ENCODE peak calls at places on chromosomes 7 and 10, in five cellular contexts. X is mammary epithelial cell, W is IMR-90, I is neural progenitor cell, A is OCI-LY7. V is an unnamed sample. For H4K20me1, the result is how much of the 10 kb centered on the place peaks cover.

GRCh38 chr10:93701903-93702277 is 502 bp downstream of the FRA10AC1 start:
- DNase-seq in X (peak), W (peak), I (no peak), A (no peak), V (no peak)

GRCh38 chr7:100719523-100720319 is 547 bp upstream of the EPO start:
- DNase-seq in X (peak), W (peak), I (no peak), A (no peak), V (no peak)

GRCh38 chr7:103116511-103116910 is 32.4 kb downstream of the NAPEPLD start:
- DNase-seq in X (no peak), W (no peak), I (no peak), A (no peak), V (no peak)

GRCh38 chr10:58667658-58668310 is 155.1 kb downstream of the BICC1 start:
- DNase-seq in X (no peak), W (no peak), I (no peak), A (no peak), V (no peak)

GRCh38 chr10:100518761-100519241 is 860 bp downstream of the SEC31B start:
- DNase-seq in X (peak), W (peak), I (peak), A (peak), V (peak)

GRCh38 chr10:116306847-116307246 is 17.4 kb upstream of the CCDC172 start:
- DNase-seq in X (no peak), W (no peak), I (no peak), A (no peak), V (no peak)

GRCh38 chr10:51630618-51631005 is 68.8 kb downstream of the CSTF2T start:
- DNase-seq in X (no peak), W (no peak), I (no peak), A (no peak), V (no peak)

GRCh38 chr10:85851300-85851699 is 515.3 kb downstream of the GRID1 start:
- DNase-seq in X (no peak), W (no peak), I (no peak), A (no peak), V (no peak)

GRCh38 chr10:4215485-4215884 is 430.5 kb upstream of the KLF6 start:
- DNase-seq in X (no peak), W (no peak), I (no peak), A (no peak), V (no peak)

GRCh38 chr7:152663101-152663740 is 12.7 kb downstream of the XRCC2 start:
- DNase-seq in X (no peak), W (no peak), I (no peak), A (no peak), V (no peak)

GRCh38 chr7:4797858-4798705 is 22.7 kb downstream of the AP5Z1 start:
- DNase-seq in X (no peak), W (peak), I (peak), A (peak), V (peak)

GRCh38 chr7:26658080-26658697 is 206.2 kb downstream of the SKAP2 start:
- DNase-seq in X (no peak), W (no peak), I (peak), A (no peak), V (no peak)

GRCh38 chr10:117175901-117176534 is 21.3 kb upstream of the KCNK18 start:
- DNase-seq in X (peak), W (peak), I (peak), A (peak), V (peak)

GRCh38 chr7:81623251-81623855 is 146.5 kb downstream of the HGF start:
- DNase-seq in X (peak), W (peak), I (no peak), A (no peak), V (no peak)

GRCh38 chr7:68321076-68321639 is 1277.1 kb upstream of the AUTS2 start:
- DNase-seq in X (peak), W (no peak), I (peak), A (no peak), V (peak)

GRCh38 chr7:14767716-14768425 is 134.7 kb downstream of the DGKB start:
- DNase-seq in X (no peak), W (no peak), I (no peak), A (no peak), V (no peak)

GRCh38 chr7:4246536-4246935 is 435.6 kb upstream of the FOXK1 start:
- DNase-seq in X (no peak), W (no peak), I (no peak), A (no peak), V (no peak)

GRCh38 chr10:6300106-6300783 is 97.5 kb downstream of the PFKFB3 start:
- DNase-seq in X (peak), W (peak), I (no peak), A (peak), V (peak)

GRCh38 chr10:31318382-31318853 is 598 bp upstream of the ZEB1 start:
- DNase-seq in X (peak), W (peak), I (peak), A (peak), V (no peak)

GRCh38 chr7:108570146-108570755 is 577 bp downstream of the DNAJB9 start:
- DNase-seq in X (peak), W (peak), I (peak), A (peak), V (peak)

GRCh38 chr10:119782981-119783664 is 57.3 kb downstream of the INPP5F start:
- DNase-seq in X (no peak), W (no peak), I (no peak), A (no peak), V (no peak)

GRCh38 chr7:87152897-87153641 is 816 bp downstream of the DMTF1 start:
- DNase-seq in X (peak), W (peak), I (peak), A (peak), V (peak)

GRCh38 chr7:155269766-155270585 is 27.7 kb upstream of the INSIG1 start:
- DNase-seq in X (no peak), W (peak), I (no peak), A (no peak), V (no peak)

GRCh38 chr7:84069036-84069435 is 125.6 kb downstream of the SEMA3A start:
- DNase-seq in X (no peak), W (no peak), I (no peak), A (no peak), V (no peak)

GRCh38 chr7:39415091-39415820 is 150.9 kb upstream of the YAE1 start:
- DNase-seq in X (no peak), W (no peak), I (no peak), A (no peak), V (no peak)

GRCh38 chr7:138212314-138212713 is 136.1 kb downstream of the AKR1D1 start:
- DNase-seq in X (no peak), W (no peak), I (no peak), A (no peak), V (no peak)

GRCh38 chr10:79391231-79392019 is 44.2 kb downstream of the PPIF start:
- DNase-seq in X (no peak), W (no peak), I (no peak), A (no peak), V (no peak)

GRCh38 chr10:46234431-46235060 is 52.3 kb upstream of the ANTXRL start:
- DNase-seq in X (no peak), W (no peak), I (no peak), A (no peak), V (no peak)

GRCh38 chr10:42938351-42938750 is 138.5 kb upstream of the RET start:
- DNase-seq in X (no peak), W (no peak), I (no peak), A (no peak), V (no peak)

GRCh38 chr7:104883248-104883717 is 130.7 kb upstream of the KMT2E start:
- DNase-seq in X (no peak), W (no peak), I (no peak), A (no peak), V (no peak)

GRCh38 chr7:117043051-117043546 is 89.8 kb downstream of the ST7 start:
- DNase-seq in X (no peak), W (no peak), I (no peak), A (no peak), V (no peak)

GRCh38 chr7:155198206-155198892 is 99.3 kb upstream of the INSIG1 start:
- DNase-seq in X (no peak), W (no peak), I (no peak), A (no peak), V (no peak)

DNA sequence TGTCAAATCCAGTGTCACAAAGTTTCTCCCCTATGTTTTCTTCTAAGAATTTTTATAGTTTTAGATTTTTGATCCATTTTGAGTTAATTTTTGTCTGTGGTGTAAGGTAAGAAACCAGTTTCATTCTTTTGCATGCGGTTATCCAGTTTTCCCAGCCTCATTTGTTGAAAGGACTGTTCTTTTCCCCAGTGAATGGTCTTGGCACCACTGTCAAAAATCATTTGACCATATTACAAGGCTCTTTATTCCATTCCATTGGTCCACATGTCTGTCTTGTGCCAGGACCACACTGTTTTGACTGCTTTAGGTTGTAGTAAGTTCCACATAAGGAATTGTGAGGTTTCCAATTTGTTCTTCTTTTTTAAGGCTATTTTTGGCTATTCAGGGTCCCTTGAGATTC is 64.0 kb downstream of the INPP5A start:
- DNase-seq in X (no peak), W (no peak), I (no peak), A (no peak), V (no peak)
- H4K20me1 ChIP-seq in X (under half), W (half or more), I (under half), A (under half), V (under half)

GRCh38 chr10:28595618-28596017 is 62.7 kb downstream of the WAC start:
- DNase-seq in X (no peak), W (peak), I (no peak), A (no peak), V (no peak)

GRCh38 chr10:28594401-28594800 is 61.5 kb downstream of the WAC start:
- DNase-seq in X (no peak), W (no peak), I (no peak), A (no peak), V (no peak)

GRCh38 chr10:28604567-28605536 is 71.9 kb downstream of the WAC start:
- DNase-seq in X (no peak), W (no peak), I (no peak), A (no peak), V (no peak)

GRCh38 chr10:28600056-28600455 is 67.1 kb downstream of the WAC start:
- DNase-seq in X (no peak), W (peak), I (no peak), A (no peak), V (no peak)
- H4K20me1 ChIP-seq in X (under half), W (half or more), I (half or more), A (under half), V (under half)

DNA sequence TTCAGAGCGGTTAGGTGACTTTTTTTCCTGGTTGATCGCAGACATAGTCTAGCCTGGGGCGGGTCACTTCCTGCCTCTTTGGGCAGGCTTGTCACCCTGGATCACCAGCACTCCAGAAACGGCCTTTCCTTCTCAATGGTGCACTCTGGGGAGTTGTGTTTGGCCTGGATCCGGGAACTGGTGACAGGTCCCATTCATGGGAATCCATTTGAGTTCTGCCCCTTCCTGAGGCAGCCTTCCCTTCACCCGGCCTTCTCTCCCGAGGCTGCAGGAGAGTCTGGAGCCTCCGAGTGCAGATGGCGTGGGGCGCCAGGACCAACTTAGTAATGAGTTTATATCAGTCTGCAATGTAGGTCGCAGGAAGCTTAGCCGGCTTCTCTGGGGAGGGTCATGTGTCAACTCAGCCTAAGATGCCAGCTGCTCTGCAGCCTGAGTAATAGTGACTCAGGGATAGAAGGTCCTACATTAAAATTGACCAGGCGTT is 54.2 kb downstream of the TACR2 start:
- DNase-seq in X (no peak), W (peak), I (no peak), A (no peak), V (no peak)
- H4K20me1 ChIP-seq in X (under half), W (under half), I (under half), A (under half), V (under half)

GRCh38 chr10:113945075-113945686 is 90.7 kb downstream of the NHLRC2 start:
- DNase-seq in X (peak), W (peak), I (no peak), A (no peak), V (no peak)
- H4K20me1 ChIP-seq in X (under half), W (under half), I (under half), A (under half), V (under half)

DNA sequence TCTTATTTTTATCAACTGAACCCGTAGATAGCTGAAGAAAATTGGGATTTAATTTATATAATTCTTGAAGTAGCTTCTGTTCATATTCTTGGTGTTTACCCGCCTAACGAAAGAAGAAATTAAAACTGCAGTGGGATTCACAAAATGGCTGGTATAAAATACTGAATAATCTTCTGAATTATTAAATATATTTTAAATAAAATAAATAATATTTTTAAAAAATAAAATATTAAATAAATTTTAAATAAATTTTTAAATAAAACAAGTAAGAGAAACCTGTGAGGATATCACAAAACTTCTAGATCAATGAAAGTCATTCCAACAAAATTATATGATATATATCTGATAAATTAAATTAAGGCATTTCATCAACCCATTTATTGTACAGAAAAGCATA is 99.4 kb downstream of the CNOT4 start:
- DNase-seq in X (no peak), W (no peak), I (no peak), A (no peak), V (no peak)
- H4K20me1 ChIP-seq in X (under half), W (under half), I (under half), A (under half), V (under half)

DNA sequence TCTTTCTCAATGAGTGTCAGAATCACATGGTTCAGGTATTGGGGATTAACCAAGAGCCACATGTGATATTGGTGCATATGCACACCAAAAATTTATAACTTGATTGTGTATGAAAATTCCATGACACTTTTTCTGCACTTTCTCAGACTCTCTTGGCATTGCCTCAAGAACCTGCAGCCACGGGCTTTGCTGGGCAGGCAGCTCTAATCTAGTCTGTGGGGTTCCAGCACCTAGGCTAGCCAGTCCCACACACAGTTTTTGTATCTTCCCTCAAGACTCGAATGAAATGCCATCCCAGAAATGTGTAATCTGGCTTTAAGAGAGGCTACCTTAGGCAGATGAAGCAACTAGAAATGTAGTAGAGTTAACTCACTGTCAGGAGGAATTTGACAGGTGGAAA is 21.7 kb downstream of the STARD3NL start:
- DNase-seq in X (no peak), W (no peak), I (no peak), A (no peak), V (no peak)
- H4K20me1 ChIP-seq in X (under half), W (under half), I (under half), A (under half), V (under half)

GRCh38 chr7:101828308-101829020 is 11.0 kb downstream of the CUX1 start:
- DNase-seq in X (no peak), W (no peak), I (no peak), A (no peak), V (no peak)

GRCh38 chr7:101829374-101829773 is 11.9 kb downstream of the CUX1 start:
- DNase-seq in X (no peak), W (no peak), I (no peak), A (no peak), V (no peak)

GRCh38 chr7:101832681-101833375 is 15.4 kb downstream of the CUX1 start:
- DNase-seq in X (no peak), W (no peak), I (no peak), A (no peak), V (no peak)

GRCh38 chr7:101832205-101832631 is 14.8 kb downstream of the CUX1 start:
- DNase-seq in X (no peak), W (no peak), I (no peak), A (no peak), V (no peak)

GRCh38 chr7:101829856-101830255 is 12.4 kb downstream of the CUX1 start:
- DNase-seq in X (no peak), W (no peak), I (no peak), A (no peak), V (no peak)
- H4K20me1 ChIP-seq in X (under half), W (half or more), I (half or more), A (under half), V (under half)

DNA sequence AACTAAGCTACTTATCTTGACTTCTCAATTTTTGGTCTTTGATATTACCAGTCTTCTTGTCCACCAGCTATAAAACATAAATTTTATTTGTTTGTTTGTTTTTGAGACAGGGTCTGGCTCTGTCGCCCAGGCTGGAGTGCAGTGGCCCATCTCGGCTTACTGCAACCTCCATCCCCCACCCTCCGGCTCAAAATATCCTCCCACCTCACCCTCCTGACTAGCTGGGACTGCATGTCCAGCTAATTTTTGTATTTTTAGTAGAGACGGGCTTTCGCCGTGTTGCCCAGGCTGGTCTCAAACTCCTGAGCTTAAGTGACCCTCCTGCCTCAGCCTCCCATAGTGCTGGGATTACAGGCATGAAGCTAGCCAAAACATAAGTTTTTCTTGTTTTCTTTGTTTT is 7.5 kb downstream of the MARCHF5 start:
- DNase-seq in X (no peak), W (no peak), I (no peak), A (no peak), V (no peak)
- H4K20me1 ChIP-seq in X (under half), W (under half), I (half or more), A (under half), V (under half)

GRCh38 chr7:131061158-131061557 is 266.5 kb upstream of the MKLN1 start:
- DNase-seq in X (no peak), W (no peak), I (no peak), A (no peak), V (no peak)

GRCh38 chr7:131057015-131057518 is 270.6 kb upstream of the MKLN1 start:
- DNase-seq in X (peak), W (peak), I (no peak), A (peak), V (peak)

GRCh38 chr7:131061818-131062217 is 265.9 kb upstream of the MKLN1 start:
- DNase-seq in X (no peak), W (no peak), I (no peak), A (no peak), V (no peak)

GRCh38 chr7:131056007-131056406 is 271.7 kb upstream of the MKLN1 start:
- DNase-seq in X (no peak), W (no peak), I (no peak), A (no peak), V (no peak)

GRCh38 chr7:131057524-131058065 is 270.1 kb upstream of the MKLN1 start:
- DNase-seq in X (no peak), W (no peak), I (no peak), A (peak), V (peak)
- H4K20me1 ChIP-seq in X (under half), W (under half), I (under half), A (under half), V (under half)